ENCODE peak calls at places on chromosomes 1 and 21, in seven cellular contexts. P is body of pancreas; Q is keratinocyte; J is dorsolateral prefrontal cortex; W is right atrium auricular region; N is PC-3; T is CD8-positive, alpha-beta memory T cell. G is an unnamed sample.

GRCh38 chr21:17548262-17548661 is 35.4 kb downstream of the CXADR start:
- DNase-seq in P (no peak), Q (no peak), J (no peak), W (no peak), N (no peak), T (no peak), G (no peak)

GRCh38 chr1:9284061-9284460 is 8.6 kb upstream of the SPSB1 start:
- DNase-seq in P (no peak), Q (no peak), J (no peak), W (no peak), N (peak; percentile 35), T (peak; percentile 34), G (no peak)

GRCh38 chr1:225677350-225678124 is 24.6 kb upstream of the ENAH start:
- DNase-seq in P (no peak), Q (no peak), J (peak; percentile 17), W (peak; percentile 42), N (no peak), T (no peak), G (no peak)

GRCh38 chr1:31627930-31628421 is 10.5 kb downstream of the HCRTR1 start:
- DNase-seq in P (peak; percentile 68), Q (no peak), J (peak; percentile 21), W (peak; percentile 71), N (no peak), T (no peak), G (no peak)

GRCh38 chr1:90402893-90403849 is 313.9 kb downstream of the BARHL2 start:
- DNase-seq in P (peak; percentile 88), Q (peak; percentile 95), J (no peak), W (no peak), N (peak; percentile 98), T (no peak), G (peak; percentile 99)

GRCh38 chr21:41632748-41633475 is 125.0 kb upstream of the TMPRSS2 start:
- DNase-seq in P (peak; percentile 42), Q (no peak), J (no peak), W (no peak), N (peak; percentile 26), T (no peak), G (no peak)

GRCh38 chr1:206925116-206925736 is 3.5 kb upstream of the FCMR start:
- DNase-seq in P (no peak), Q (no peak), J (no peak), W (no peak), N (no peak), T (peak; percentile 74), G (no peak)

GRCh38 chr21:17613242-17613676 is 558 bp upstream of the BTG3 start:
- DNase-seq in P (peak; percentile 47), Q (no peak), J (no peak), W (peak; percentile 70), N (no peak), T (no peak), G (no peak)

GRCh38 chr1:20402585-20403422 is 83.2 kb downstream of the CAMK2N1 start:
- DNase-seq in P (no peak), Q (no peak), J (no peak), W (no peak), N (no peak), T (no peak), G (no peak)

GRCh38 chr1:12157366-12158231 is 9.2 kb upstream of the TNFRSF1B start:
- DNase-seq in P (no peak), Q (no peak), J (no peak), W (no peak), N (peak; percentile 53), T (peak; percentile 27), G (peak; percentile 28)

GRCh38 chr1:187617776-187618175 is 789.0 kb downstream of the PLA2G4A start:
- DNase-seq in P (no peak), Q (no peak), J (no peak), W (no peak), N (no peak), T (no peak), G (no peak)

GRCh38 chr1:2413495-2414296 is 1.3 kb upstream of the PEX10 start:
- DNase-seq in P (no peak), Q (no peak), J (no peak), W (no peak), N (peak; percentile 27), T (no peak), G (no peak)

GRCh38 chr1:225809842-225810578 is at the start of gene EPHX1:
- DNase-seq in P (peak; percentile 93), Q (no peak), J (peak; percentile 75), W (peak; percentile 89), N (peak; percentile 95), T (peak; percentile 41), G (peak; percentile 76)

GRCh38 chr1:45995298-45995697 is 137.1 kb downstream of the PIK3R3 start:
- DNase-seq in P (no peak), Q (no peak), J (no peak), W (no peak), N (peak; percentile 77), T (no peak), G (no peak)

GRCh38 chr1:219581344-219581743 is 31.6 kb downstream of the ZC3H11B start:
- DNase-seq in P (no peak), Q (no peak), J (no peak), W (no peak), N (peak; percentile 80), T (no peak), G (peak; percentile 33)

GRCh38 chr1:54927475-54928240 is 40.7 kb upstream of the DHCR24 start:
- DNase-seq in P (peak; percentile 16), Q (no peak), J (no peak), W (no peak), N (no peak), T (no peak), G (peak; percentile 64)

GRCh38 chr1:4210043-4210442 is 310.0 kb upstream of the C1orf174 start:
- DNase-seq in P (no peak), Q (no peak), J (no peak), W (peak; percentile 44), N (no peak), T (no peak), G (no peak)

GRCh38 chr1:5765997-5766913 is 226.0 kb downstream of the NPHP4 start:
- DNase-seq in P (no peak), Q (no peak), J (no peak), W (no peak), N (no peak), T (no peak), G (no peak)

GRCh38 chr1:109768335-109768650 is 4.6 kb upstream of the EPS8L3 start:
- DNase-seq in P (peak; percentile 9), Q (no peak), J (no peak), W (no peak), N (no peak), T (no peak), G (no peak)

GRCh38 chr21:43345746-43346409 is 81.1 kb downstream of the SIK1 start:
- DNase-seq in P (no peak), Q (no peak), J (no peak), W (no peak), N (peak; percentile 59), T (no peak), G (peak; percentile 80)

GRCh38 chr21:16587671-16588379 is 858.0 kb downstream of the USP25 start:
- DNase-seq in P (peak; percentile 23), Q (no peak), J (no peak), W (no peak), N (peak; percentile 59), T (no peak), G (peak; percentile 89)

GRCh38 chr1:62735491-62736171 is 47.4 kb upstream of the DOCK7 start:
- DNase-seq in P (no peak), Q (no peak), J (no peak), W (no peak), N (peak; percentile 57), T (no peak), G (peak; percentile 47)

GRCh38 chr21:36560933-36561575 is 81.1 kb upstream of the CLDN14 start:
- DNase-seq in P (no peak), Q (no peak), J (no peak), W (peak; percentile 23), N (no peak), T (no peak), G (no peak)

GRCh38 chr1:183832472-183832871 is 27.6 kb downstream of the RGL1 start:
- DNase-seq in P (no peak), Q (no peak), J (no peak), W (no peak), N (no peak), T (no peak), G (no peak)

GRCh38 chr1:238606457-238606856 is 715.7 kb upstream of the ZP4 start:
- DNase-seq in P (no peak), Q (no peak), J (no peak), W (no peak), N (peak; percentile 4), T (no peak), G (no peak)

GRCh38 chr21:45927032-45927431 is 54.5 kb upstream of the COL6A1 start:
- DNase-seq in P (no peak), Q (no peak), J (no peak), W (no peak), N (no peak), T (no peak), G (no peak)

GRCh38 chr21:45927851-45928850 is 53.4 kb upstream of the COL6A1 start:
- DNase-seq in P (no peak), Q (no peak), J (no peak), W (no peak), N (no peak), T (no peak), G (no peak)

GRCh38 chr21:45923146-45923545 is 58.4 kb upstream of the COL6A1 start:
- DNase-seq in P (peak; percentile 63), Q (peak; percentile 25), J (peak; percentile 88), W (peak; percentile 77), N (peak; percentile 81), T (peak; percentile 36), G (peak; percentile 6)

GRCh38 chr21:45929477-45929876 is 52.1 kb upstream of the COL6A1 start:
- DNase-seq in P (no peak), Q (no peak), J (no peak), W (no peak), N (no peak), T (no peak), G (no peak)

GRCh38 chr21:45926281-45926680 is 55.3 kb upstream of the COL6A1 start:
- DNase-seq in P (no peak), Q (no peak), J (no peak), W (no peak), N (no peak), T (no peak), G (no peak)
- H3K27me3 ChIP-seq in P (no peaks in the 10 kb centered on the region), Q (no peaks in the 10 kb centered on the region), J (no peaks in the 10 kb centered on the region), W (no peaks in the 10 kb centered on the region), N (no peaks in the 10 kb centered on the region), T (no peaks in the 10 kb centered on the region), G (no peaks in the 10 kb centered on the region)

GRCh38 chr1:165235158-165235776 is 121.2 kb downstream of the LMX1A start:
- DNase-seq in P (no peak), Q (no peak), J (no peak), W (no peak), N (no peak), T (no peak), G (no peak)
- H3K27me3 ChIP-seq in P (peaks cover 5% of the 10 kb centered on the region), Q (peaks cover 48% of the 10 kb centered on the region), J (peaks cover 51% of the 10 kb centered on the region), W (peaks cover 4% of the 10 kb centered on the region), N (peaks cover 80% of the 10 kb centered on the region), T (peaks cover 4% of the 10 kb centered on the region), G (peaks cover 25% of the 10 kb centered on the region)

GRCh38 chr1:113422315-113423068 is 32.2 kb downstream of the MAGI3 start:
- DNase-seq in P (no peak), Q (no peak), J (no peak), W (no peak), N (no peak), T (no peak), G (no peak)
- H3K27me3 ChIP-seq in P (no peaks in the 10 kb centered on the region), Q (no peaks in the 10 kb centered on the region), J (no peaks in the 10 kb centered on the region), W (no peaks in the 10 kb centered on the region), N (no peaks in the 10 kb centered on the region), T (no peaks in the 10 kb centered on the region), G (no peaks in the 10 kb centered on the region)

DNA sequence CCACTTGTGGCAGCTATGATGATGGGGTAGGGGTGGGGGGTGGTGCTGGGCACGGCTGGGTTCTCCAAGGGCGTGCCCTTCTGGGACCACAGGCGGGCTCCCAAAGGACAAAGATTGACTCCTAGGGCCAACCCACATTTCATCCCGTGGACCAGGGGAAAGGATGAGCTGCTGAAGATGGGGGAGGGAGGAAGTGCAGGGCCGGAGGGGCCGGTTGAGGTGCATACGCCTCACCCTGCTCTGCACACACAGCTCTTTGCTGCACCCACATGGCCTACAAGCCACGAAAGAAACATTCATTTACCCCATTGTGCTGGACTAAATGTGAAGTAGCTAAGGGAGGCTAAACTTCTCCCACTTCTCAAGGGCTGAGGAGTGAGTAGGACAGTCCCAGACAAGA is 34.2 kb upstream of the GNPAT start:
- DNase-seq in P (no peak), Q (no peak), J (no peak), W (no peak), N (no peak), T (no peak), G (peak; percentile 18)
- H3K27me3 ChIP-seq in P (no peaks in the 10 kb centered on the region), Q (peaks cover 14% of the 10 kb centered on the region), J (no peaks in the 10 kb centered on the region), W (no peaks in the 10 kb centered on the region), N (peaks cover 41% of the 10 kb centered on the region), T (no peaks in the 10 kb centered on the region), G (no peaks in the 10 kb centered on the region)

G was measured in bronchial epithelial cell.